ENCODE peak calls at places on chromosome 19, in nine cellular contexts. E is fibroblast of lung; T is A549; S is CD8-positive, alpha-beta T cell; J is heart right ventricle; I is transverse colon; K is A673; C is thoracic aorta; N is testis. O is an unnamed sample. For H3K4me1, the result is how much of the 10 kb centered on the place peaks cover.

GRCh38 chr19:32653626-32653968 is 21.4 kb downstream of the ANKRD27 start:
- DNase-seq in E (no peak), T (no peak), S (no peak), J (no peak), I (no peak), K (no peak), C (no peak), N (no peak), O (no peak)

GRCh38 chr19:18580311-18580710 is 8.3 kb upstream of the REX1BD start:
- DNase-seq in E (no peak), T (no peak), S (no peak), J (no peak), I (no peak), K (no peak), C (no peak), N (no peak), O (no peak)

GRCh38 chr19:6103217-6103644 is 7.1 kb downstream of the RFX2 start:
- DNase-seq in E (peak), T (no peak), S (no peak), J (peak), I (peak), K (no peak), C (peak), N (peak), O (peak)

GRCh38 chr19:17598953-17599352 is 43.5 kb downstream of the COLGALT1 start:
- DNase-seq in E (no peak), T (no peak), S (no peak), J (no peak), I (no peak), K (no peak), C (no peak), N (no peak), O (no peak)

GRCh38 chr19:15248106-15248505 is 15.9 kb upstream of the EPHX3 start:
- DNase-seq in E (no peak), T (no peak), S (no peak), J (peak), I (no peak), K (no peak), C (no peak), N (no peak), O (no peak)

GRCh38 chr19:21569497-21569870 is 64.1 kb downstream of the ZNF429 start:
- DNase-seq in E (peak), T (no peak), S (peak), J (no peak), I (peak), K (no peak), C (no peak), N (no peak), O (no peak)

GRCh38 chr19:50908311-50908710 is 2.9 kb downstream of the KLK4 start:
- DNase-seq in E (no peak), T (no peak), S (no peak), J (no peak), I (no peak), K (no peak), C (no peak), N (no peak), O (no peak)

GRCh38 chr19:14731200-14731599 is 41.4 kb downstream of the ZNF333 start:
- DNase-seq in E (no peak), T (peak), S (no peak), J (no peak), I (no peak), K (peak), C (no peak), N (peak), O (no peak)

GRCh38 chr19:44943801-44944249 is 1.8 kb downstream of the APOC4 start:
- DNase-seq in E (no peak), T (no peak), S (no peak), J (peak), I (peak), K (no peak), C (no peak), N (peak), O (peak)

GRCh38 chr19:46728693-46729339 is 11.9 kb upstream of the PRKD2 start:
- DNase-seq in E (peak), T (peak), S (peak), J (peak), I (peak), K (peak), C (no peak), N (peak), O (peak)

GRCh38 chr19:3440082-3440481 is 40.2 kb downstream of the SMIM24 start:
- DNase-seq in E (no peak), T (peak), S (peak), J (no peak), I (peak), K (peak), C (no peak), N (peak), O (peak)

GRCh38 chr19:23351806-23352205 is 43.5 kb downstream of the ZNF91 start:
- DNase-seq in E (no peak), T (no peak), S (no peak), J (no peak), I (no peak), K (no peak), C (no peak), N (no peak), O (no peak)

GRCh38 chr19:10419646-10420443 is 493 bp upstream of the PDE4A start:
- DNase-seq in E (peak), T (peak), S (peak), J (no peak), I (no peak), K (peak), C (no peak), N (peak), O (no peak)

GRCh38 chr19:54462713-54463530 is 656 bp downstream of the LENG9 start:
- DNase-seq in E (peak), T (peak), S (peak), J (peak), I (peak), K (peak), C (no peak), N (peak), O (peak)

GRCh38 chr19:661427-662196 is 1.4 kb downstream of the RNF126 start:
- DNase-seq in E (no peak), T (no peak), S (peak), J (no peak), I (peak), K (no peak), C (no peak), N (no peak), O (peak)

GRCh38 chr19:23415561-23416191 is 20.4 kb upstream of the ZNF91 start:
- DNase-seq in E (no peak), T (no peak), S (no peak), J (peak), I (peak), K (no peak), C (no peak), N (peak), O (no peak)

GRCh38 chr19:16518061-16518460 is 21.9 kb downstream of the C19orf44 start:
- DNase-seq in E (no peak), T (no peak), S (no peak), J (no peak), I (no peak), K (no peak), C (no peak), N (no peak), O (no peak)

GRCh38 chr19:35882074-35882832 is 13.9 kb downstream of the APLP1 start:
- DNase-seq in E (peak), T (peak), S (peak), J (peak), I (no peak), K (peak), C (no peak), N (peak), O (no peak)

GRCh38 chr19:17861542-17862402 is 2.1 kb downstream of the RPL18A start:
- DNase-seq in E (no peak), T (no peak), S (no peak), J (no peak), I (no peak), K (no peak), C (no peak), N (no peak), O (no peak)

GRCh38 chr19:11444059-11444458 is 8.6 kb downstream of the PRKCSH start:
- DNase-seq in E (no peak), T (no peak), S (no peak), J (no peak), I (no peak), K (no peak), C (no peak), N (no peak), O (no peak)

GRCh38 chr19:6044056-6044805 is 66.1 kb downstream of the RFX2 start:
- DNase-seq in E (no peak), T (no peak), S (no peak), J (no peak), I (no peak), K (no peak), C (no peak), N (peak), O (no peak)

GRCh38 chr19:1611353-1611752 is 6.1 kb upstream of the UQCR11 start:
- DNase-seq in E (no peak), T (no peak), S (no peak), J (no peak), I (no peak), K (no peak), C (no peak), N (no peak), O (no peak)

GRCh38 chr19:17794731-17795494 is at the start of gene B3GNT3:
- DNase-seq in E (no peak), T (peak), S (peak), J (no peak), I (peak), K (peak), C (no peak), N (peak), O (peak)

GRCh38 chr19:18778826-18779354 is 12.2 kb downstream of the COMP start:
- DNase-seq in E (no peak), T (no peak), S (no peak), J (no peak), I (no peak), K (no peak), C (no peak), N (no peak), O (no peak)

GRCh38 chr19:34241513-34242337 is 12.6 kb upstream of the GARRE1 start:
- DNase-seq in E (no peak), T (peak), S (peak), J (no peak), I (peak), K (no peak), C (no peak), N (no peak), O (peak)
- TF ChIP-seq CTCF in E (no peak), T (peak), S (no peak), J (no peak), I (peak), K (peak), C (no peak), N (no peak), O (peak)

DNA sequence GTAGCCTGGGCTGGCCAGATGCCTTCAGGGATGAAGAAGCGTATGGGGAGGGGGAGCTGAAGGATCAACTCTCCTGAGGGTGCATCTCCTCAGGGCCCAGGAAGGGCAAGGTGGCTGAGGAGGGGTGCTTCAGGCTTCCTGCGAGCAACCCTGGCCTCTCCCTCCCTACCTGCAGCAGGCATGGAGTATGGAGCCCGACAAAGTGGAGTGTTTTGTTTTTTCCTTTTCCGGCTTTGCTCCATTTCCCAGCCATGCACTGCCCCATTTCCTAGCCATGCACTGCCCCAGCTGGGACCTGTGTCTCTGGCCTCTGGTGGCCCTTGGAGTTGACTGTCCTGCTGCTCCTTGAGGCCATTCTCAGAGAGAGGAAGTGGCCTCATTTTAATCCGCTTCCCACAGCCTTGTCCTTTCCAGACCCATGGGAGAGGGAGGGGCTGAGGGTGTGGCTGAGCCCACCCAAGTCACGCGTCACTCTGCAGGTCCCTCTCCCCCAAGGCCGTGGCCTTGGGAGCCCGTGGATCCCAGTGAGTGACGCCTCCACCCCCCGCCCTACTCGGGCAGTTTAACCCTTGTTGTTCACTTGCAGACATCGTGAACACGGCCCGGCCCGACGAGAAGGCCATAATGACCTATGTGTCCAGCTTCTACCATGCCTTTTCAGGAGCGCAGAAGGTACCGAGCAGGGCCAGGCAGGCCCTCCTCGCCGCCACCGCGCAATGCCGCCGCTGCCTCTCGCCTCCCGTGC is 34.4 kb downstream of the CAPN12 start:
- DNase-seq in E (no peak), T (no peak), S (no peak), J (no peak), I (no peak), K (no peak), C (no peak), N (no peak), O (no peak)
- H3K27ac ChIP-seq in E (peak), T (no peak), S (no peak), J (peak), I (peak), K (no peak), C (peak), N (no peak), O (peak)

DNA sequence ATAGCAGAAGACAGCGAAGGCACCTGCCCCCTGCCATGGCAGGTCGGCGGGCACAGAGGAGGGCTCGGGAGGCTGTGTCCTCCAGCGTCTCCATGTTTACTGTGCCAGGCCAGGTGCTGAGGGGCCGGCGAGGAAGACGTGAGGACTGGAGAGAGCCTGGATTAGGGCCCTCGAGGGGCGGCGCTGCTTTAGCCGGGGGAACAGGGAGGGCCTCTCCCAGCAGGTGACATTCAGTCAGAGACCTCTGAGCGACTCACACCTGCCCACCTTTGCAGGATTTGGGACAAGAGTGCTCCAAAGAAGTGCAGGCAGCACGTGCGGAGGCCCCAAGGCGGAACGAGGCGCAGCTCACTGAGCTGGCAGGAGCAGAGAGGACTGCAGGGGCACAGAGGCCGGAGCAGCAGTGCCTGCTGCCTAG is 17.6 kb downstream of the KDM4B start:
- DNase-seq in E (no peak), T (no peak), S (no peak), J (no peak), I (no peak), K (no peak), C (no peak), N (no peak), O (no peak)
- H3K4me1 ChIP-seq in E (under half), T (under half), S (under half), J (half or more), I (under half), K (under half), C (under half), N (under half), O (under half)

GRCh38 chr19:56121180-56122167 is at the start of gene ZNF787:
- DNase-seq in E (peak), T (peak), S (peak), J (peak), I (peak), K (peak), C (peak), N (peak), O (peak)

GRCh38 chr19:56120002-56120370 is 1.1 kb downstream of the ZNF787 start:
- DNase-seq in E (no peak), T (no peak), S (no peak), J (no peak), I (no peak), K (no peak), C (no peak), N (no peak), O (no peak)

GRCh38 chr19:56118666-56119584 is 2.2 kb downstream of the ZNF787 start:
- DNase-seq in E (no peak), T (no peak), S (no peak), J (no peak), I (no peak), K (no peak), C (no peak), N (no peak), O (no peak)

GRCh38 chr19:56119585-56119978 is 1.5 kb downstream of the ZNF787 start:
- DNase-seq in E (no peak), T (peak), S (no peak), J (no peak), I (peak), K (no peak), C (no peak), N (no peak), O (peak)

GRCh38 chr19:56120371-56121179 is 520 bp downstream of the ZNF787 start:
- DNase-seq in E (peak), T (peak), S (peak), J (peak), I (peak), K (peak), C (peak), N (peak), O (peak)
- TF ChIP-seq CTCF in E (no peak), T (no peak), S (no peak), J (peak), I (peak), K (no peak), C (peak), N (no peak), O (no peak)

O was measured in stomach.